ENCODE peak calls at places on chromosomes 5 and 9, in eight cellular contexts. F, C, Q, Y, V, K, H and S are unnamed samples.

GRCh38 chr9:89883401-89884341 is 278.9 kb downstream of the GADD45G start:
- DNase-seq in K (no peak), Y (no peak), V (no peak), C (no peak), H (no peak), F (no peak), Q (no peak), S (no peak)

GRCh38 chr9:87516222-87516930 is 18.7 kb downstream of the DAPK1 start:
- DNase-seq in Y (no peak), H (peak; percentile 69), K (no peak), C (no peak), Q (no peak), V (no peak), F (no peak), S (no peak)

GRCh38 chr9:120710110-120710981 is 3.9 kb downstream of the MEGF9 start:
- DNase-seq in Y (no peak), H (no peak), C (no peak), V (no peak), F (peak; percentile 39), Q (no peak), K (no peak), S (peak; percentile 68)

GRCh38 chr5:79399046-79399445 is 114.9 kb downstream of the HOMER1 start:
- DNase-seq in C (no peak), Q (no peak), F (no peak), H (no peak), Y (no peak), V (no peak), K (no peak), S (no peak)

GRCh38 chr9:136691316-136692189 is 4.3 kb upstream of the AGPAT2 start:
- DNase-seq in V (no peak), Q (no peak), H (no peak), Y (no peak), K (no peak), F (no peak), C (no peak), S (no peak)

GRCh38 chr5:133439859-133440258 is 172.5 kb downstream of the FSTL4 start:
- DNase-seq in K (no peak), C (no peak), H (no peak), Q (no peak), F (no peak), V (no peak), Y (peak; percentile 31), S (no peak)

GRCh38 chr5:83488271-83488670 is 16.7 kb downstream of the VCAN start:
- DNase-seq in K (no peak), F (no peak), H (no peak), C (no peak), V (no peak), Q (no peak), Y (no peak), S (no peak)

GRCh38 chr9:88462191-88462590 is 72.8 kb upstream of the NXNL2 start:
- DNase-seq in Y (no peak), C (no peak), K (no peak), V (no peak), F (no peak), Q (no peak), H (no peak), S (no peak)

GRCh38 chr9:87894998-87895625 is 12.4 kb downstream of the SPATA31E1 start:
- DNase-seq in F (no peak), Q (no peak), V (no peak), Y (no peak), H (no peak), K (no peak), C (no peak), S (no peak)